ENCODE peak calls at places on chromosomes 6 and 20, in seven cellular contexts. U is breast epithelium; X is colonic mucosa; S is Panc1; N is esophagus squamous epithelium; V is effector memory CD4-positive, alpha-beta T cell; D is left ventricle myocardium inferior. T is an unnamed sample. For H3K9me3 and H3K27me3, the result is how much of the 10 kb centered on the place peaks cover.

GRCh38 chr6:75117701-75118100 is 88.2 kb downstream of the COL12A1 start:
- DNase-seq in U (no peak), X (no peak), S (no peak), N (no peak), V (no peak), D (no peak), T (no peak)

GRCh38 chr6:35611235-35611634 is 77.5 kb downstream of the FKBP5 start:
- DNase-seq in U (no peak), X (no peak), S (no peak), N (no peak), V (no peak), D (no peak), T (no peak)

GRCh38 chr6:36029464-36029863 is 1.9 kb downstream of the MAPK14 start:
- DNase-seq in U (no peak), X (no peak), S (no peak), N (no peak), V (no peak), D (no peak), T (no peak)

GRCh38 chr6:15244605-15245360 is 1.1 kb upstream of the JARID2 start:
- DNase-seq in U (peak), X (peak), S (no peak), N (no peak), V (no peak), D (peak), T (peak)

GRCh38 chr6:159969204-159969912 is 476 bp downstream of the IGF2R start:
- DNase-seq in U (peak), X (no peak), S (no peak), N (no peak), V (no peak), D (peak), T (no peak)

GRCh38 chr6:63351995-63352586 is 32.3 kb upstream of the LGSN start:
- DNase-seq in U (no peak), X (no peak), S (peak), N (no peak), V (no peak), D (no peak), T (no peak)

GRCh38 chr6:162627362-162627761 is 100.2 kb downstream of the PRKN start:
- DNase-seq in U (no peak), X (no peak), S (no peak), N (no peak), V (no peak), D (no peak), T (no peak)

GRCh38 chr20:57265649-57266250 is 691 bp downstream of the BMP7 start:
- DNase-seq in U (no peak), X (no peak), S (no peak), N (no peak), V (no peak), D (no peak), T (no peak)

GRCh38 chr6:135537782-135538301 is 40.3 kb upstream of the AHI1 start:
- DNase-seq in U (no peak), X (no peak), S (no peak), N (no peak), V (no peak), D (no peak), T (no peak)

GRCh38 chr6:108501559-108501958 is 59.2 kb upstream of the FOXO3 start:
- DNase-seq in U (no peak), X (no peak), S (no peak), N (no peak), V (no peak), D (no peak), T (no peak)

GRCh38 chr6:24840187-24840586 is 41.5 kb upstream of the ARMH2 start:
- DNase-seq in U (no peak), X (no peak), S (no peak), N (no peak), V (no peak), D (no peak), T (no peak)

GRCh38 chr6:106974337-106974998 is at the start of gene CD24:
- DNase-seq in U (peak), X (peak), S (no peak), N (no peak), V (no peak), D (no peak), T (no peak)

GRCh38 chr6:13318821-13319220 is 9.5 kb downstream of the TBC1D7 start:
- DNase-seq in U (no peak), X (no peak), S (no peak), N (no peak), V (no peak), D (no peak), T (no peak)

GRCh38 chr6:36364669-36365479 is 22.6 kb downstream of the ETV7 start:
- DNase-seq in U (no peak), X (no peak), S (no peak), N (no peak), V (no peak), D (no peak), T (no peak)

GRCh38 chr6:32092760-32093497 is 16.2 kb downstream of the TNXB start:
- DNase-seq in U (no peak), X (no peak), S (no peak), N (no peak), V (no peak), D (no peak), T (peak)

GRCh38 chr20:4544765-4545164 is 176.9 kb upstream of the PRND start:
- DNase-seq in U (no peak), X (no peak), S (no peak), N (no peak), V (no peak), D (no peak), T (no peak)

GRCh38 chr6:121944361-121944760 is 455.1 kb upstream of the HSF2 start:
- DNase-seq in U (no peak), X (no peak), S (no peak), N (no peak), V (no peak), D (no peak), T (no peak)

GRCh38 chr20:51493346-51493791 is 49.1 kb downstream of the NFATC2 start:
- DNase-seq in U (no peak), X (no peak), S (no peak), N (no peak), V (no peak), D (no peak), T (no peak)

GRCh38 chr6:6875818-6876470 is 231.8 kb upstream of the RREB1 start:
- DNase-seq in U (no peak), X (no peak), S (no peak), N (no peak), V (no peak), D (no peak), T (no peak)

GRCh38 chr6:151365233-151365632 is 26.1 kb downstream of the ZBTB2 start:
- DNase-seq in U (no peak), X (no peak), S (no peak), N (no peak), V (no peak), D (no peak), T (no peak)

GRCh38 chr6:107179004-107179403 is 63.7 kb upstream of the BEND3 start:
- DNase-seq in U (no peak), X (no peak), S (no peak), N (no peak), V (no peak), D (no peak), T (no peak)

GRCh38 chr20:4017051-4017702 is 1.8 kb upstream of the RNF24 start:
- DNase-seq in U (no peak), X (no peak), S (no peak), N (no peak), V (no peak), D (no peak), T (no peak)

GRCh38 chr20:61963149-61963548 is 102.5 kb downstream of the TAF4 start:
- DNase-seq in U (no peak), X (no peak), S (no peak), N (no peak), V (no peak), D (no peak), T (no peak)

GRCh38 chr6:157885211-157885788 is 62.3 kb downstream of the SNX9 start:
- DNase-seq in U (no peak), X (no peak), S (no peak), N (no peak), V (peak), D (no peak), T (no peak)

GRCh38 chr20:7123457-7123856 is 356.0 kb downstream of the BMP2 start:
- DNase-seq in U (no peak), X (no peak), S (no peak), N (no peak), V (no peak), D (no peak), T (no peak)

GRCh38 chr6:146498309-146498708 is 45.3 kb upstream of the RAB32 start:
- DNase-seq in U (no peak), X (no peak), S (no peak), N (no peak), V (no peak), D (no peak), T (no peak)

GRCh38 chr6:68108243-68108835 is 526.7 kb upstream of the ADGRB3 start:
- DNase-seq in U (no peak), X (no peak), S (no peak), N (no peak), V (no peak), D (no peak), T (no peak)

DNA sequence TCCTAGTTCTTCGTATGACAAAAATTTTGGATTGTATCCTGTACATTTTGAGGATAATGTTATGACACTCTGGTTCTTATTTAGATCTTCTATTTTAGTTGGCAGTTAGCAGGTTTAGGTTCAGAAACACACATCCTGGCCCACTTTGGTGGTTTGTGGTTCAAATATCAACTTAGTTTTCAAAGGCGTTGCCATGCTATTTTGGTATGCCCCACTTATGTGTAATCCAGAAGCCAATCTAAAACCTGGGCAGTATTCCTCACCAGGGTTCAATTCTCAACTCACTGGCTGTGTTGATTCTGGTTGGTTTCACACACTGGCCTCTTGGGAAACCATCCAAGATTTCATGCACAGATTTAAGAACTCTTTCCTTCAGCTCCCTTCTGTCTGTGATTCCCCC is 68.1 kb downstream of the NOX3 start:
- DNase-seq in U (no peak), X (no peak), S (no peak), N (no peak), V (no peak), D (no peak), T (no peak)
- H3K9me3 ChIP-seq in U (under half), X (under half), S (under half), N (under half), V (under half), D (under half), T (under half)

GRCh38 chr6:125750692-125751333 is 1.4 kb downstream of the HEY2 start:
- DNase-seq in U (no peak), X (no peak), S (no peak), N (no peak), V (no peak), D (no peak), T (no peak)

GRCh38 chr6:125751334-125751916 is 2.0 kb downstream of the HEY2 start:
- DNase-seq in U (no peak), X (no peak), S (no peak), N (no peak), V (no peak), D (no peak), T (no peak)

GRCh38 chr6:125748534-125749111 is 809 bp upstream of the HEY2 start:
- DNase-seq in U (no peak), X (peak), S (no peak), N (no peak), V (no peak), D (no peak), T (no peak)

GRCh38 chr6:125749112-125749863 is at the start of gene HEY2:
- DNase-seq in U (peak), X (peak), S (no peak), N (peak), V (peak), D (peak), T (peak)

GRCh38 chr6:125749864-125750691 is 646 bp downstream of the HEY2 start:
- DNase-seq in U (no peak), X (peak), S (no peak), N (no peak), V (no peak), D (peak), T (peak)
- H3K27me3 ChIP-seq in U (under half), X (half or more), S (half or more), N (under half), V (under half), D (under half), T (under half)

DNA sequence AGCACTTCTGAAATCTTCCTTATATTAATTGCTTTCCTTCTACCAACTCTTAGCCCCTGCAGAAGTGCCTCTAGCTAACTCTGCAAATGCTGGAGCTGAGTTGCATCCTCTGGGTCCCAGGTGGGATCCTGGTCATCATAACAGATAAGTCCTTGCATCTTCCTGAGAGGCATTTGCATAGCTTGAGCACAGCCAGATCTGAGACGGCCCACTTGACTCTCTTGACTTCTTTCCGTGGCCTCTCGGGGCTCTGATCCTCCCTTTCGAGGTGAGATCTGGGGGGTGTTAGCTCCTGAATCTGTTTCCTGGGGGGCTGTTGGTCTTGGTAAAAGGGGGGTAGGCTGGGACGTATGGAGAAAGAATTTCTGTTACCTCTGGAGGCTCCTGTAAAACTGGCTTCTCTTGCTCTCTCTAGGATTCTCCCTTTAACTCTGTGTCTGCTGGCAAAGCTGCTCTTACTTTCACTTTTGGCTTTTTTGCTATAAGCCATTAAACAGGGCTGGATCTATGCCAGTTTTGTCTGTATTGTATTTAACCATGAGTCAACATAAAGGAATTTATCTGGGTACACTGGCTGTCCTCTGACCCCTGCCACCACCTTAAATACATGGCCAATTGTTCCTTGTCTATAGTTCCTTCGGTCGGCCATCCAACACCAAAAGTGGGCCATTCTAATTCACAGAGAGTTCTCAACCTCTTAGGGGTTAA is 223.1 kb upstream of the SYNCRIP start:
- DNase-seq in U (no peak), X (peak), S (no peak), N (no peak), V (no peak), D (no peak), T (no peak)
- H3K27ac ChIP-seq in U (no peak), X (no peak), S (peak), N (peak), V (no peak), D (peak), T (peak)

GRCh38 chr6:167295495-167296292 is 4.6 kb downstream of the UNC93A start:
- DNase-seq in U (no peak), X (no peak), S (no peak), N (no peak), V (no peak), D (no peak), T (no peak)
- H3K9me3 ChIP-seq in U (under half), X (under half), S (under half), N (under half), V (under half), D (under half), T (under half)

GRCh38 chr20:62969939-62970306 is 17.4 kb downstream of the SLC17A9 start:
- DNase-seq in U (no peak), X (no peak), S (no peak), N (no peak), V (no peak), D (no peak), T (no peak)
- H3K27me3 ChIP-seq in U (under half), X (under half), S (under half), N (under half), V (under half), D (half or more), T (under half)

DNA sequence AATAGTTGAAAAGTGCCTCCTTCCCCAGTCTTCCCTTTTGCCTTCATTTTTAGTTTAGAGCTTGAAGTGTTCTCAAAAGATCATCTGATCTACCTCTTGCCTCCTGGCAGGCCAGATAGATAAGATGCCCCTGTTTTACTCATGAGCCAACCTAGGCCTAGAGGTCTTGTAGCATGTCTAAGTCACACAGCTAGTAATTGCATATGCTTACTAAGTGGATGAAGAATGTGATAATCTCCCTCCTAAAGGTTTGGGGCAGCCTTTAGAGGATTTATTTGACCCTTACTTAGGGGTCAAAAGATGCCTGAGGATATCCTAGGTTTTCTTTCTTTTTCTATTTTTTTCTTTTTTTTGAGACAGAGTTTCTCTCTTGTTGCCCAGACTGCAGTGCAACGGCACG is 2.1 kb downstream of the C6orf141 start:
- DNase-seq in U (no peak), X (no peak), S (no peak), N (no peak), V (no peak), D (no peak), T (no peak)
- H3K27ac ChIP-seq in U (no peak), X (no peak), S (no peak), N (peak), V (no peak), D (no peak), T (no peak)

T was measured in tibial artery.